ENCODE peak calls at places on chromosomes 11 and 22, in four cellular contexts. R is body of pancreas; S is CD8-positive, alpha-beta memory T cell; X is foreskin fibroblast. L is an unnamed sample.

GRCh38 chr11:86638673-86639072 is 33.7 kb downstream of the ME3 start:
- DNase-seq in S (no peak), R (no peak), X (no peak), L (no peak)

GRCh38 chr11:21602734-21603133 is 590.2 kb upstream of the ANO5 start:
- DNase-seq in X (no peak), R (no peak), S (no peak), L (no peak)

GRCh38 chr11:5004429-5005274 is 10.0 kb downstream of the OR51L1 start:
- DNase-seq in S (no peak), X (peak), R (peak), L (peak)

GRCh38 chr11:73215191-73216134 is 2.6 kb upstream of the P2RY2 start:
- DNase-seq in X (no peak), S (no peak), R (no peak), L (no peak)

GRCh38 chr22:20453222-20453621 is 15.6 kb upstream of the SCARF2 start:
- DNase-seq in R (no peak), S (no peak), X (no peak), L (no peak)

GRCh38 chr11:118922745-118923627 is 2.7 kb downstream of the BCL9L start:
- DNase-seq in X (no peak), S (no peak), R (no peak), L (no peak)

GRCh38 chr11:32071811-32072210 is 19.1 kb upstream of the RCN1 start:
- DNase-seq in X (peak), R (no peak), S (no peak), L (peak)

GRCh38 chr11:69524291-69524882 is 42.9 kb downstream of the LINC01488 start:
- DNase-seq in R (no peak), X (no peak), S (no peak), L (peak)

GRCh38 chr11:43580735-43581369 is 99.7 kb upstream of the HSD17B12 start:
- DNase-seq in R (no peak), X (peak), S (no peak), L (no peak)

GRCh38 chr11:66619080-66619554 is 2.7 kb downstream of the RBM14 start:
- DNase-seq in X (no peak), S (peak), R (no peak), L (peak)

GRCh38 chr11:32982626-32983025 is 33.1 kb upstream of the DEPDC7 start:
- DNase-seq in S (no peak), X (no peak), R (no peak), L (no peak)

GRCh38 chr11:46210133-46210636 is 67.3 kb upstream of the CREB3L1 start:
- DNase-seq in R (no peak), S (no peak), X (peak), L (peak)

GRCh38 chr22:45469573-45470383 is 32.9 kb upstream of the FBLN1 start:
- DNase-seq in R (no peak), S (no peak), X (peak), L (peak)

GRCh38 chr11:1921576-1922141 is 2.2 kb downstream of the TNNT3 start:
- DNase-seq in X (no peak), R (no peak), S (no peak), L (peak)

GRCh38 chr11:66981976-66982578 is 7.0 kb downstream of the C11orf86 start:
- DNase-seq in S (no peak), R (peak), X (peak), L (peak)

GRCh38 chr22:50525104-50525958 is at the start of gene SCO2:
- DNase-seq in X (peak), S (peak), R (peak), L (peak)

GRCh38 chr22:39932918-39933649 is 27.1 kb upstream of the TMA7B start:
- DNase-seq in S (peak), R (peak), X (no peak), L (peak)

GRCh38 chr11:108718466-108718865 is 53.6 kb downstream of the DDX10 start:
- DNase-seq in R (no peak), X (no peak), S (no peak), L (no peak)

DNA sequence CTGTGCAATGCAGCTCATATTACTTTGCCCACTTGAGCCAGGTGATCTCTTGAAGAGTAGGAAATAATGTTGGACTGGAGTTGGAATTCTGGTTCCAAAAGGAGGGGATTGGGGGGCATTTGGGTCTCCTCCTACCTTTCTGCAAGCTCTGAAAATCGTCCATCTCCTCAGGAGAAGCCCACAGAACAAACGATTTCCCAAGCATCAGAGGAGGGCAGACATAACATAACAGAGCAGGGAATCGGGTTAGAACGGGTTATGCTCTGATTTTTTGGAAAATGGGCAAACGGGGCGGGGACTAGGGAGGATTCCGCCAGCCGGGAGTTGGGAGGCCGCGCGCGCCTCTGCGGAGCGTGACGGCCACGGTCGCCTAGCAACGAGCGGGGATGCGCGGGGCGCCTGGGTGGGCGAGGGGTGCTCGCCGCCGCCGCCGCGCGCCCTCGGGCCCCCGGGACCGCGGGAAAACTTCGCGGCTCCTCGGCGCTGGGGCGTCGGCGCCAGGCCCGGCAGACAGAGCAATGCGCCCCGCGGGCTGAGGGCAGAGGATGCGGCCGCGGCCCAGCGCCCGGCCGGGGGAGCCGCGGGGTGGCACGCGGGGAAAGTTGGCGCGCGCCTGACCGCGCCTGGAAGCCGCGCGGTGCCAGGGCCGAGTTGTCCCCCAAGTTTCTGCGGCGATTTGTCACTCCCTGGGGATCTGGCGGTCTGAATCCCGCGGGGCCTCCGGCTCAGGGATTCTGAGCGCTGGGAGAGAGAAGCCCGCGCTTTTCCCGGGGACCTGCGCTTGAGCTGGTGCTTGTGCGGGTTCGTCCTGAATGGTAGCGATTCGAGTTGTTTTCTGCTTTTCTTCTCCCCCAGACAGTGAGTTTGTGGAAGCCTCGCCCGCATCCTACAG is 27.8 kb upstream of the AMOTL1 start:
- DNase-seq in R (peak), S (no peak), X (peak), L (peak)
- H3K4me3 ChIP-seq in R (no peak), S (no peak), X (peak), L (peak)

DNA sequence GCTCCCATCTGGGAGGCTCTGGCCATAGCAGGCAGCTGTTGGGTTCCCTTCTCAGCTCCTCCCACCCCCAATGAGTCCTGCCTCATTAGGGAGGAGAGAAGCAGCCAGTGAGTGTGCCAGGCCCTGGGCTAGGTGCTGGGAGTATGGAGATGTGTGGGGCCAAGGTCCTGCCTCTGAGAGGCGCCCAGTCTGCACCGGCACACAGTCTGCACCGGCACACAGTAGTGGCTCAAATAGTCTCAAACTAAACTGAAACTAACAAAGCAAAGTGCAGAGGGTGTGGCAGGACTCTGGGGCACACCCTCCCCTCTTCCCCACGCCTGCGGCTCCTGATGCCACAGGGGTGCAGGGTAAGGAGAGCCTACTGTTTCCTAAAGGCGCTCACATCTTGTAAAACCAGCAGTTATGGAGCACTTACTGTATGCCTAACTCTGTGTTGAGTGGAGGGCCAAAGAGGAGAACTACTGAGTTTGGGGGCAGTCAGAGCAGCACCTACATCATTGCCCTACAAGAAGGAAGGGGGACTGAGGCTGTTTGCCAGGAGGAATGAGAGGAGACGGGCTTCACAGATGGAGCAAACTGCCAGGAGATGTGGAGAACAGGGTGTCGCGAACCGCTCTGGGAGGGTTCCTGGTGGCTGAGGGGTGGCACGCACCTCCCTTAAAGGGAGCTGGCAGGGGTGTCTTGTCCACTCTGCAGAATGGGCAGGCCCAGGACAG is 959 bp upstream of the SH3BP1 start:
- DNase-seq in R (no peak), X (no peak), S (peak), L (no peak)
- H3K4me3 ChIP-seq in R (no peak), X (peak), S (peak), L (no peak)

DNA sequence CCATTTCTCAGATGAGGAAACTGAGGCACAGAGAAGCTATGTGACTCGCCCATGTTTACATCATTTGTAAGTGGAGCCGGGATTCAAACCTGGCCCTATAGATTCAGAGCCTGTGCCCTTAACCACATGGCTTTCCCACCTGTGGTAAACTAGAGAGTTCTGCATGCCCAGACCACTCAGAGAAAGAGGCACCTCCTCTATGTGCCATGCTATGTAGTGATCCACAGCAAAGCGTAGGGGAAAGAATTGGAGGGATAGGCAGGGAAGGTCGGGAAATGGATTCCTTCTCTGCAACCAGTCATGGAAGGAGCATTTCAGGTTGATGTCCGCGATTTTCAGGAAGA is 15.4 kb upstream of the POU2AF2 start:
- DNase-seq in R (no peak), X (no peak), S (no peak), L (no peak)
- H3K4me3 ChIP-seq in R (no peak), X (no peak), S (no peak), L (no peak)

GRCh38 chr22:17117400-17117799 is 3.8 kb downstream of the TMEM121B start:
- DNase-seq in S (no peak), X (no peak), R (no peak), L (no peak)

GRCh38 chr22:17118342-17118741 is 2.8 kb downstream of the TMEM121B start:
- DNase-seq in R (no peak), S (no peak), X (no peak), L (no peak)

GRCh38 chr22:17115927-17116326 is 5.2 kb downstream of the TMEM121B start:
- DNase-seq in S (no peak), X (no peak), R (no peak), L (no peak)

GRCh38 chr22:17117890-17118289 is 3.3 kb downstream of the TMEM121B start:
- DNase-seq in S (peak), X (no peak), R (no peak), L (no peak)

DNA sequence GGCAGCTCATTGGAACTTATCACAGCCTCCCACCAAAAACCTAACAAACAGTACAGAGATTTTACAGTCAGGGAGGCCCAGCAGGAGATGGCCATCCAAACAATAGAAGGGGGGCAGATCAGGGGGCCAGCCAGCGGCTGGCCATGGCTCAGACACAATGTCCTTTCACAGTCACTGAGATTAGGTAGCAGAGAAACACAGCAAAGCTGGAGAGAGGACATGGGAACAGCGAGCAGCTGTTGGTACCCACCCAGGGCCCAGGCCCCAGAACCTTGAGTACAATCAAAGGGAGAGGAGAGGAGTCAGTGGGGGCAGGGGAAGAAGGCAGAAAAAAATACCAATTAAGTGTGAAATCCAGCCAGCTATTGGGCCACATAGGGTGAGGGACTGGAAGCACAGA is 4.2 kb downstream of the TMEM121B start:
- DNase-seq in R (no peak), X (no peak), S (no peak), L (no peak)
- H3K4me3 ChIP-seq in R (no peak), X (no peak), S (peak), L (no peak)

DNA sequence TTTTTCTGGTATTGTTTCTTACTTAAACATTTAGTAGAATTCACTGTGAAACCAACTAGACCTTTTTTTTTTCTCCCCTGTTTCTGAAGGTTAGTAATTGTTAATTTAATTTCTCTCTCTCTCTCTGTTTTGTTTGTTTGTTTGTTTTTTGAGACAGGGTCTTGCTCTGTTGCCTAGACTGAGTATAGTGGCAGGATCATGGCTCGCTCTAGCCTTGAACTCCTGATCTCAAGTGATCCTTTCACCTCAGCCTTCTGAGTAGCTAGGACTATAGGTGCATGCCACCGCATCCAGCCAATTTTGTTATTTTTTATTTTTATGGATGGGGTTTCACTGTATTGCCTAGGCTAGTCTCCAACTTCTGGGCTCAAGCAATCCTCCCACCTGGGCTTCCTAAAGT is 165.0 kb downstream of the UVRAG start:
- DNase-seq in S (no peak), R (no peak), X (no peak), L (no peak)
- H3K4me3 ChIP-seq in S (no peak), R (no peak), X (no peak), L (no peak)

GRCh38 chr22:28629420-28630184 is 50.0 kb downstream of the TTC28 start:
- DNase-seq in X (no peak), S (no peak), R (no peak), L (peak)

GRCh38 chr22:28628766-28629165 is 50.9 kb downstream of the TTC28 start:
- DNase-seq in S (no peak), X (no peak), R (no peak), L (no peak)

GRCh38 chr22:28630185-28630580 is 49.5 kb downstream of the TTC28 start:
- DNase-seq in S (no peak), X (no peak), R (no peak), L (no peak)

GRCh38 chr22:28627791-28628190 is 51.8 kb downstream of the TTC28 start:
- DNase-seq in X (no peak), R (no peak), S (no peak), L (no peak)
- H3K4me3 ChIP-seq in X (no peak), R (no peak), S (no peak), L (no peak)